ENCODE peak calls at places on chromosomes 5 and 9, in six cellular contexts. F is mucosa of gallbladder, M is GM20000, G is PC-3, K is GM10248, L is NT2/D1. R is an unnamed sample.

GRCh38 chr9:34375901-34376595 is 650 bp downstream of the MYORG start:
- DNase-seq in F (peak), M (peak), G (peak), K (peak), L (no peak), R (peak)

GRCh38 chr9:87740198-87740597 is 14.3 kb downstream of the CTSL start:
- DNase-seq in F (no peak), M (no peak), G (no peak), K (no peak), L (no peak), R (no peak)

GRCh38 chr5:38376404-38376803 is 118.0 kb downstream of the EGFLAM start:
- DNase-seq in F (no peak), M (no peak), G (no peak), K (no peak), L (no peak), R (no peak)

GRCh38 chr9:121133104-121133816 is 58.5 kb downstream of the CNTRL start:
- DNase-seq in F (peak), M (no peak), G (no peak), K (no peak), L (peak), R (no peak)

GRCh38 chr5:177447066-177447610 is 524 bp downstream of the PRR7 start:
- DNase-seq in F (peak), M (peak), G (peak), K (peak), L (no peak), R (no peak)

GRCh38 chr5:164636456-164636855 is 1131.0 kb downstream of the MAT2B start:
- DNase-seq in F (no peak), M (no peak), G (no peak), K (no peak), L (no peak), R (no peak)

GRCh38 chr5:173830421-173830820 is 57.7 kb upstream of the CPEB4 start:
- DNase-seq in F (no peak), M (no peak), G (no peak), K (no peak), L (no peak), R (no peak)

GRCh38 chr5:160802567-160802966 is 49.4 kb downstream of the ATP10B start:
- DNase-seq in F (no peak), M (no peak), G (no peak), K (no peak), L (no peak), R (no peak)

GRCh38 chr5:170353011-170353890 is 35.9 kb downstream of the KCNMB1 start:
- DNase-seq in F (peak), M (no peak), G (no peak), K (no peak), L (no peak), R (peak)

GRCh38 chr9:127574089-127574921 is 37.8 kb upstream of the STXBP1 start:
- DNase-seq in F (peak), M (no peak), G (peak), K (no peak), L (no peak), R (no peak)

GRCh38 chr9:4425358-4426045 is 64.8 kb upstream of the SLC1A1 start:
- DNase-seq in F (no peak), M (no peak), G (no peak), K (no peak), L (no peak), R (no peak)

GRCh38 chr5:170752257-170753215 is 31.0 kb upstream of the GABRP start:
- DNase-seq in F (peak), M (no peak), G (no peak), K (no peak), L (no peak), R (no peak)

GRCh38 chr5:87074934-87075541 is 192.6 kb upstream of the RASA1 start:
- DNase-seq in F (no peak), M (peak), G (peak), K (peak), L (no peak), R (no peak)

GRCh38 chr5:178786859-178787499 is 56.5 kb upstream of the ZNF354A start:
- DNase-seq in F (peak), M (no peak), G (peak), K (no peak), L (no peak), R (no peak)

GRCh38 chr5:35117960-35118359 is 70.2 kb upstream of the AGXT2 start:
- DNase-seq in F (no peak), M (peak), G (peak), K (peak), L (no peak), R (no peak)

GRCh38 chr9:95822583-95823431 is 52.7 kb upstream of the ERCC6L2 start:
- DNase-seq in F (no peak), M (peak), G (peak), K (peak), L (no peak), R (no peak)

GRCh38 chr9:109966643-109967368 is 186.8 kb downstream of the PALM2AKAP2 start:
- DNase-seq in F (no peak), M (peak), G (no peak), K (peak), L (no peak), R (no peak)

GRCh38 chr5:157523976-157524375 is 51.6 kb downstream of the ADAM19 start:
- DNase-seq in F (peak), M (no peak), G (no peak), K (no peak), L (no peak), R (no peak)

GRCh38 chr5:168047669-168048111 is 243.8 kb upstream of the WWC1 start:
- DNase-seq in F (no peak), M (no peak), G (no peak), K (no peak), L (peak), R (no peak)

R was measured in sigmoid colon.